ENCODE peak calls at places on chromosome 1, in seven cellular contexts. O is heart left ventricle, X is cardiac muscle cell, Z is K562, K is OCI-LY7, S is pancreas, P is lower lobe of right lung. G is an unnamed sample. For H3K4me1, the result is how much of the 10 kb centered on the place peaks cover.

GRCh38 chr1:208194944-208195343 is 49.2 kb downstream of the PLXNA2 start:
- DNase-seq in O (no peak), X (no peak), Z (no peak), S (no peak), K (no peak), P (no peak), G (no peak)

GRCh38 chr1:100710881-100711660 is 8.5 kb upstream of the VCAM1 start:
- DNase-seq in S (no peak), O (no peak), X (no peak), Z (no peak), P (no peak), K (no peak), G (no peak)

GRCh38 chr1:46757256-46757955 is 38.5 kb upstream of the EFCAB14 start:
- DNase-seq in O (no peak), Z (no peak), S (no peak), X (no peak), K (no peak), P (peak), G (no peak)

GRCh38 chr1:228811655-228812315 is 76.5 kb downstream of the RHOU start:
- DNase-seq in Z (no peak), O (no peak), K (no peak), P (no peak), X (no peak), S (no peak), G (no peak)

GRCh38 chr1:200367841-200368534 is 41.8 kb downstream of the ZNF281 start:
- DNase-seq in Z (no peak), S (no peak), K (no peak), P (no peak), O (no peak), X (no peak), G (no peak)

GRCh38 chr1:71039666-71040262 is 7.9 kb downstream of the PTGER3 start:
- DNase-seq in P (no peak), O (no peak), K (no peak), S (no peak), X (no peak), Z (no peak), G (no peak)

GRCh38 chr1:1001057-1001630 is 1.2 kb upstream of the HES4 start:
- DNase-seq in X (no peak), Z (peak), P (no peak), K (no peak), O (peak), S (peak), G (no peak)

GRCh38 chr1:22399421-22400091 is 52.1 kb upstream of the ZBTB40 start:
- DNase-seq in K (no peak), S (no peak), X (no peak), Z (no peak), P (no peak), O (no peak), G (no peak)

GRCh38 chr1:226638608-226639007 is 90.0 kb downstream of the STUM start:
- DNase-seq in O (peak), K (no peak), X (no peak), P (peak), S (peak), Z (no peak), G (no peak)

GRCh38 chr1:205444931-205445652 is 10.8 kb downstream of the BLACAT1 start:
- DNase-seq in Z (peak), O (no peak), P (no peak), K (peak), S (no peak), X (peak), G (no peak)

GRCh38 chr1:29793101-29793546 is 556.8 kb downstream of the PTPRU start:
- DNase-seq in X (peak), Z (peak), O (peak), K (peak), P (peak), S (peak), G (peak)

GRCh38 chr1:74356493-74356892 is 121.3 kb downstream of the TNNI3K start:
- DNase-seq in X (no peak), S (no peak), Z (no peak), P (no peak), K (no peak), O (no peak), G (no peak)

DNA sequence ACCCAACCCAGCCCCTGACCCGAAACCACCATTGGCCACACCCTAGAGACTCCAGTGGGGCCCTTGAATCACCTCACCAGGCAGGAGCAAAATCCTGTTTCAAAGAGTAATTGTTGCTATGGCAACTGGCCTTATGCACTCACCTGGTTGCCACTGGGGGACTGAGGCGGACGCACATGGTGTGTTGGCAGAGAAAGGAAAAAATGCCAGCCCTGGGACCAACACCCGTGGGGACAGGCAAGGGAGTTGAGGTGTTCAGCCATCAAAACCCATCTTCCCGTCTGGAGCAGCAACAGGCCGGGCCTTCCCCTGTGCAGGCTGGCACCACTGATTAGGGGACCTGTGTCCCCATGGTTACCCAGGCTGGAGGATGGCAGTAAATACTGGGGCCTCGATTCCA is 395.8 kb upstream of the VAMP3 start:
- DNase-seq in P (no peak), O (peak), S (no peak), K (no peak), Z (no peak), X (no peak), G (no peak)
- H3K27ac ChIP-seq in P (no peak), O (no peak), S (no peak), K (no peak), Z (no peak), X (no peak), G (no peak)

GRCh38 chr1:225446298-225446941 is 18.6 kb upstream of the LBR start:
- DNase-seq in K (no peak), Z (no peak), P (no peak), X (no peak), S (no peak), O (no peak), G (no peak)

GRCh38 chr1:225445644-225446297 is 17.9 kb upstream of the LBR start:
- DNase-seq in S (no peak), Z (no peak), O (no peak), X (no peak), K (no peak), P (no peak), G (no peak)

GRCh38 chr1:225440380-225440957 is 12.6 kb upstream of the LBR start:
- DNase-seq in P (no peak), O (no peak), K (no peak), Z (no peak), S (no peak), X (no peak), G (no peak)

GRCh38 chr1:225441314-225442119 is 13.7 kb upstream of the LBR start:
- DNase-seq in Z (no peak), K (peak), S (no peak), P (no peak), O (no peak), X (no peak), G (no peak)

DNA sequence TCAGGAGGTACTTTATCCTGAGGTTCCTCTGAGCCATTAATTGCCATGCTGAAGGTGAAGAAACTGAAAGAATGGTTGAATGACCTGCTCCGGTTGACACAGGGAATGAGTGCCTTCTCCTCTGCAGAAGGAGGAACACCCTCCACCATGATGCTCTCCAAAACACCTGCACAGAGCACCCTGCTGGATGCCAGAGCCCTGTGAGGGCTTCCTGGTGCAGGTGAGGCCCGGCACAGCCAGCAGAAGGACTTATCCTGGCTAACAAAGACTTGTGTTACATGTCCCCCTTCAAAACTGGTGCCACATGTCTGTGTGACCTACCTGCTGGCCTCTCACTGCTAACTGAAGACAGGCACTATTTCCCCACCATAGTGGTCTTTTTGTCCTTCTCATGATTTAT is 14.3 kb upstream of the LBR start:
- DNase-seq in P (no peak), K (peak), Z (no peak), O (no peak), X (no peak), S (no peak), G (no peak)
- H3K4me1 ChIP-seq in P (half or more), K (half or more), Z (under half), O (under half), X (under half), S (under half), G (under half)

DNA sequence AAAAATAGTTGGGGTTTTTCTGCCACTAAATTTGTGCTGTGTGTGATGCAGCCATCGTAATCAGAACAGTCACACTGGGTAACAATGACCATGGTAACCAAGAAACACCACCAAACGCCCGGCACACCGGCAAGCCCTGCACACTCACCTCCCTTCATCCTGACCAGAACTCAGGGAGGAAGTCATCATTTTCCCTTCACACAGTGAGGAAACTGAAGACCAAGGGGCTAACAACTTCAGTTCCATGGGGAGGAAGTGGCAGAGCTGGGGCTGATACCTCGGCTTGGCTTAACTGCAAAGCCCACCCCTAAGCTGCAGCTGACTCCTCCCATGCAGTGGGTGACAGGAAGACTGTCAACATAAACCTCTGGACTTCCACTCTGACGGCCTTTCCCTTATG is 69.3 kb upstream of the BCAR3 start:
- DNase-seq in K (peak), P (no peak), Z (no peak), S (no peak), O (no peak), X (no peak), G (no peak)
- H3K27ac ChIP-seq in K (peak), P (peak), Z (no peak), S (no peak), O (no peak), X (no peak), G (no peak)

GRCh38 chr1:26276432-26276838 is 3.5 kb upstream of the SH3BGRL3 start:
- DNase-seq in X (no peak), S (no peak), O (no peak), P (no peak), K (no peak), Z (no peak), G (no peak)
- H3K4me1 ChIP-seq in X (under half), S (under half), O (half or more), P (half or more), K (under half), Z (half or more), G (half or more)

GRCh38 chr1:89566761-89567174 is 42.1 kb downstream of the LRRC8B start:
- DNase-seq in Z (peak), P (peak), K (no peak), S (peak), X (peak), O (peak), G (no peak)
- H3K27ac ChIP-seq in Z (peak), P (peak), K (no peak), S (peak), X (peak), O (peak), G (no peak)

GRCh38 chr1:27623327-27624212 is 11.4 kb downstream of the FGR start:
- DNase-seq in Z (no peak), X (no peak), K (no peak), O (peak), P (no peak), S (no peak), G (no peak)

GRCh38 chr1:27624467-27625233 is 10.3 kb downstream of the FGR start:
- DNase-seq in X (no peak), P (no peak), Z (no peak), S (no peak), K (peak), O (peak), G (no peak)

GRCh38 chr1:27628712-27629111 is 6.3 kb downstream of the FGR start:
- DNase-seq in Z (no peak), K (no peak), X (no peak), P (no peak), S (no peak), O (no peak), G (no peak)

GRCh38 chr1:27626031-27626935 is 8.7 kb downstream of the FGR start:
- DNase-seq in K (peak), Z (no peak), X (no peak), P (peak), O (peak), S (no peak), G (no peak)

GRCh38 chr1:27627051-27627450 is 7.9 kb downstream of the FGR start:
- DNase-seq in S (no peak), P (no peak), Z (no peak), O (peak), X (no peak), K (no peak), G (no peak)
- H3K4me1 ChIP-seq in S (under half), P (half or more), Z (under half), O (under half), X (under half), K (half or more), G (under half)

GRCh38 chr1:94661431-94661830 is 119.9 kb upstream of the F3 start:
- DNase-seq in X (no peak), P (no peak), Z (no peak), O (no peak), S (no peak), K (no peak), G (no peak)
- H3K27ac ChIP-seq in X (no peak), P (no peak), Z (no peak), O (no peak), S (no peak), K (no peak), G (no peak)

GRCh38 chr1:69888657-69889056 is 316.7 kb downstream of the LRRC40 start:
- DNase-seq in K (no peak), O (no peak), S (no peak), X (no peak), Z (no peak), P (no peak), G (no peak)
- H3K4me1 ChIP-seq in K (under half), O (under half), S (under half), X (under half), Z (under half), P (under half), G (under half)

G was measured in effector memory CD4-positive, alpha-beta T cell.